ENCODE peak calls at places on chromosomes 3 and 15, in seven cellular contexts. O is HEK293T, H is non-pigmented ciliary epithelial cell, B is ascending aorta, V is lung microvascular endothelial cell, I is HuH-7, F is iPS-NIHi11. R is an unnamed sample.

GRCh38 chr15:66294157-66294931 is 976 bp downstream of the DIS3L start:
- DNase-seq in F (peak), V (peak), O (peak), B (no peak), I (peak), H (peak), R (peak)

GRCh38 chr3:170356596-170357175 is 829 bp upstream of the SKIL start:
- DNase-seq in V (peak), O (peak), I (peak), B (peak), H (no peak), F (peak), R (peak)

GRCh38 chr3:188212308-188212969 is 58.5 kb downstream of the LPP start:
- DNase-seq in F (peak), H (peak), V (peak), B (no peak), I (peak), O (no peak), R (no peak)

GRCh38 chr3:88203537-88204143 is 53.9 kb downstream of the C3orf38 start:
- DNase-seq in B (no peak), V (peak), H (no peak), I (peak), O (peak), F (peak), R (peak)

GRCh38 chr15:85477730-85478129 is 97.3 kb downstream of the AKAP13 start:
- DNase-seq in V (peak), H (no peak), I (no peak), O (peak), B (no peak), F (no peak), R (no peak)

GRCh38 chr15:75902129-75902557 is 1.5 kb upstream of the FBXO22 start:
- DNase-seq in V (peak), F (peak), O (peak), B (no peak), I (peak), H (no peak), R (no peak)

GRCh38 chr3:184234224-184234623 is 4.8 kb downstream of the VWA5B2 start:
- DNase-seq in F (peak), O (no peak), B (no peak), I (no peak), V (peak), H (peak), R (peak)

GRCh38 chr15:77417642-77418041 is 2.3 kb downstream of the PEAK1 start:
- DNase-seq in F (no peak), B (no peak), V (no peak), O (no peak), I (no peak), H (no peak), R (no peak)

GRCh38 chr3:153373571-153373970 is 211.5 kb downstream of the RAP2B start:
- DNase-seq in B (no peak), I (no peak), V (peak), H (no peak), F (no peak), O (no peak), R (no peak)

GRCh38 chr15:60477991-60478632 is 830 bp downstream of the ICE2 start:
- DNase-seq in H (no peak), O (peak), V (peak), F (no peak), B (no peak), I (no peak), R (no peak)

GRCh38 chr3:23481660-23482278 is 278.6 kb downstream of the UBE2E2 start:
- DNase-seq in H (no peak), B (no peak), V (no peak), O (no peak), F (no peak), I (no peak), R (no peak)

GRCh38 chr15:49742381-49742780 is 121.5 kb downstream of the DTWD1 start:
- DNase-seq in B (peak), I (no peak), H (no peak), V (no peak), F (no peak), O (no peak), R (no peak)

GRCh38 chr3:110814170-110815007 is 257.2 kb upstream of the NECTIN3 start:
- DNase-seq in F (no peak), H (peak), O (no peak), B (no peak), I (no peak), V (peak), R (no peak)

GRCh38 chr3:183411216-183411922 is 17.1 kb downstream of the MCF2L2 start:
- DNase-seq in I (no peak), H (no peak), V (peak), B (no peak), O (no peak), F (no peak), R (no peak)

GRCh38 chr15:52783191-52783829 is 6.8 kb downstream of the ONECUT1 start:
- DNase-seq in F (peak), B (no peak), O (no peak), V (peak), I (no peak), H (no peak), R (no peak)

GRCh38 chr15:35654334-35654733 is 108.4 kb upstream of the DPH6 start:
- DNase-seq in I (no peak), V (no peak), O (no peak), B (no peak), H (no peak), F (no peak), R (no peak)

GRCh38 chr15:62706361-62706760 is 336.2 kb upstream of the TPM1 start:
- DNase-seq in I (no peak), H (no peak), O (no peak), B (no peak), F (no peak), V (no peak), R (no peak)

GRCh38 chr3:143171141-143171651 is 51.6 kb downstream of the CHST2 start:
- DNase-seq in H (no peak), B (no peak), F (no peak), I (no peak), O (no peak), V (peak), R (no peak)

GRCh38 chr3:111735912-111736311 is 123.2 kb upstream of the PHLDB2 start:
- DNase-seq in I (no peak), O (no peak), V (no peak), H (no peak), B (no peak), F (no peak), R (no peak)

GRCh38 chr3:142987707-142988106 is 13.7 kb upstream of the U2SURP start:
- DNase-seq in I (no peak), H (no peak), V (peak), O (no peak), F (no peak), B (no peak), R (no peak)

GRCh38 chr3:58531956-58532355 is 5.0 kb downstream of the ACOX2 start:
- DNase-seq in O (no peak), I (no peak), V (peak), F (no peak), B (no peak), H (no peak), R (no peak)

GRCh38 chr15:57237282-57237642 is 139.0 kb upstream of the CGNL1 start:
- DNase-seq in H (no peak), V (peak), B (no peak), I (no peak), O (no peak), F (peak), R (no peak)

GRCh38 chr15:43232289-43232874 is 11.6 kb upstream of the EPB42 start:
- DNase-seq in B (no peak), I (no peak), O (no peak), F (no peak), V (no peak), H (no peak), R (no peak)

GRCh38 chr15:50017522-50017921 is 101.5 kb downstream of the ATP8B4 start:
- DNase-seq in F (no peak), V (no peak), H (no peak), I (no peak), B (no peak), O (no peak), R (no peak)

GRCh38 chr3:81308296-81308695 is 453.1 kb downstream of the GBE1 start:
- DNase-seq in V (peak), H (peak), O (no peak), I (no peak), F (no peak), B (no peak), R (no peak)

GRCh38 chr3:64599651-64600050 is 88.1 kb downstream of the ADAMTS9 start:
- DNase-seq in F (no peak), O (no peak), V (no peak), B (no peak), H (no peak), I (no peak), R (no peak)

GRCh38 chr15:88649286-88649733 is 10.5 kb downstream of the ISG20 start:
- DNase-seq in O (no peak), I (no peak), F (no peak), H (peak), B (peak), V (peak), R (no peak)

GRCh38 chr3:195577645-195578177 is 6.0 kb downstream of the APOD start:
- DNase-seq in I (no peak), F (no peak), V (no peak), O (no peak), B (no peak), H (no peak), R (no peak)

R was measured in T47D.